ENCODE peak calls at places on chromosomes 16 and 17, in ten cellular contexts. One of them, this sample, is unnamed. For H3K4me1, the result is how much of the 10 kb centered on the place peaks cover.

GRCh38 chr17:49003557-49004511 is 6.6 kb downstream of the IGF2BP1 start:
- DNase-seq in adrenal gland: no peak
- DNase-seq in esophagus squamous epithelium: no peak
- DNase-seq in A549: no peak
- DNase-seq in tibial nerve: no peak
- DNase-seq in sigmoid colon: no peak
- DNase-seq in ovary: no peak
- DNase-seq in testis: no peak
- DNase-seq in HCT116: no peak
- DNase-seq in transverse colon: no peak
- DNase-seq in this sample: peak

GRCh38 chr17:3003401-3004149 is 59.8 kb downstream of the OR1D5 start:
- DNase-seq in adrenal gland: no peak
- DNase-seq in esophagus squamous epithelium: no peak
- DNase-seq in A549: no peak
- DNase-seq in tibial nerve: peak
- DNase-seq in sigmoid colon: peak
- DNase-seq in ovary: peak
- DNase-seq in testis: no peak
- DNase-seq in HCT116: no peak
- DNase-seq in transverse colon: peak
- DNase-seq in this sample: no peak

GRCh38 chr16:27640277-27640600 is 90.3 kb downstream of the KATNIP start:
- DNase-seq in adrenal gland: no peak
- DNase-seq in esophagus squamous epithelium: no peak
- DNase-seq in A549: no peak
- DNase-seq in tibial nerve: no peak
- DNase-seq in sigmoid colon: no peak
- DNase-seq in ovary: no peak
- DNase-seq in testis: no peak
- DNase-seq in HCT116: no peak
- DNase-seq in transverse colon: no peak
- DNase-seq in this sample: no peak

GRCh38 chr17:39605492-39606433 is 2.0 kb downstream of the NEUROD2 start:
- DNase-seq in adrenal gland: no peak
- DNase-seq in esophagus squamous epithelium: no peak
- DNase-seq in A549: no peak
- DNase-seq in tibial nerve: no peak
- DNase-seq in sigmoid colon: no peak
- DNase-seq in ovary: no peak
- DNase-seq in testis: no peak
- DNase-seq in HCT116: no peak
- DNase-seq in transverse colon: no peak
- DNase-seq in this sample: no peak

GRCh38 chr17:81593105-81593871 is 41.1 kb upstream of the FAAP100 start:
- DNase-seq in adrenal gland: no peak
- DNase-seq in esophagus squamous epithelium: no peak
- DNase-seq in A549: no peak
- DNase-seq in tibial nerve: no peak
- DNase-seq in sigmoid colon: no peak
- DNase-seq in ovary: no peak
- DNase-seq in testis: no peak
- DNase-seq in HCT116: no peak
- DNase-seq in transverse colon: no peak
- DNase-seq in this sample: no peak

GRCh38 chr16:583815-584591 is 5.9 kb upstream of the RAB40C start:
- DNase-seq in adrenal gland: no peak
- DNase-seq in esophagus squamous epithelium: no peak
- DNase-seq in A549: no peak
- DNase-seq in tibial nerve: no peak
- DNase-seq in sigmoid colon: no peak
- DNase-seq in ovary: peak
- DNase-seq in testis: no peak
- DNase-seq in HCT116: no peak
- DNase-seq in transverse colon: no peak
- DNase-seq in this sample: no peak

GRCh38 chr17:12296120-12296727 is 275.5 kb downstream of the MAP2K4 start:
- DNase-seq in adrenal gland: no peak
- DNase-seq in esophagus squamous epithelium: no peak
- DNase-seq in A549: no peak
- DNase-seq in tibial nerve: no peak
- DNase-seq in sigmoid colon: no peak
- DNase-seq in ovary: no peak
- DNase-seq in testis: no peak
- DNase-seq in HCT116: no peak
- DNase-seq in transverse colon: no peak
- DNase-seq in this sample: no peak

GRCh38 chr17:50028207-50029120 is 27.4 kb upstream of the ITGA3 start:
- DNase-seq in adrenal gland: peak
- DNase-seq in esophagus squamous epithelium: no peak
- DNase-seq in A549: peak
- DNase-seq in tibial nerve: no peak
- DNase-seq in sigmoid colon: no peak
- DNase-seq in ovary: no peak
- DNase-seq in testis: no peak
- DNase-seq in HCT116: no peak
- DNase-seq in transverse colon: no peak
- DNase-seq in this sample: no peak

GRCh38 chr16:75458439-75458838 is 6.0 kb downstream of the TMEM170A start:
- DNase-seq in adrenal gland: no peak
- DNase-seq in esophagus squamous epithelium: no peak
- DNase-seq in A549: no peak
- DNase-seq in tibial nerve: no peak
- DNase-seq in sigmoid colon: no peak
- DNase-seq in ovary: no peak
- DNase-seq in testis: no peak
- DNase-seq in HCT116: no peak
- DNase-seq in transverse colon: no peak
- DNase-seq in this sample: no peak

GRCh38 chr17:951388-952132 is 28.0 kb downstream of the NXN start:
- DNase-seq in adrenal gland: peak
- DNase-seq in esophagus squamous epithelium: no peak
- DNase-seq in A549: peak
- DNase-seq in tibial nerve: no peak
- DNase-seq in sigmoid colon: peak
- DNase-seq in ovary: no peak
- DNase-seq in testis: no peak
- DNase-seq in HCT116: no peak
- DNase-seq in transverse colon: peak
- DNase-seq in this sample: no peak

DNA sequence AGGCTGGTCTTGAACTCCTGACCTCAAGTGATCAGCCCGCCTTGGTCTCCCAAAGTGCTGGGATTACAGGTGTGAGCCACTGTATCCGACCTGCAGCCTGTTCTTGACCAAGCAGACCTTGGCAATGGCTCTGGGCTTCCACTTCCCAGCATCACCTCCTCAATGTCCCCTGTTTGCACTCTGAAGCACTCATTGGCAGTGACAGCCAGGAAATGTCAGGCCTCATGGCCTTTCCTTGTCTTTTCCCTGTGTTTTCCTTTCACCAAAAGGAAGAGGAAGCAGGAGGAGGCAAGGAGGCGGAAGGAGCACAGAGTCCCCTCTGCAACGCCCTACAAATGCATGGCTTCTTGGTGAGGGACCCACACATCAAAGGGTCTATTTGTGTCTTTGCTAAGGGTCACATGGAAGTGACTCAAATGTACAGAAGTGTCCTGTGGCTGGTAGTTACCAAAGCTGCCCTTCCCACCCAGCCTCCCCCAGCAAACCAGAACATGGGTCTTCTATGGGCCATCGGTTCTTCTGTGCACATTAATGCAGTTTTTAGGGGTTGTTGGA is 61.0 kb downstream of the WIPI1 start:
- DNase-seq in adrenal gland: no peak
- DNase-seq in esophagus squamous epithelium: no peak
- DNase-seq in A549: no peak
- DNase-seq in tibial nerve: no peak
- DNase-seq in sigmoid colon: peak
- DNase-seq in ovary: no peak
- DNase-seq in testis: no peak
- DNase-seq in HCT116: no peak
- DNase-seq in transverse colon: no peak
- DNase-seq in this sample: peak
- H3K4me1 ChIP-seq in adrenal gland: under half
- H3K4me1 ChIP-seq in esophagus squamous epithelium: under half
- H3K4me1 ChIP-seq in A549: under half
- H3K4me1 ChIP-seq in tibial nerve: under half
- H3K4me1 ChIP-seq in sigmoid colon: under half
- H3K4me1 ChIP-seq in ovary: under half
- H3K4me1 ChIP-seq in testis: under half
- H3K4me1 ChIP-seq in HCT116: under half
- H3K4me1 ChIP-seq in transverse colon: under half
- H3K4me1 ChIP-seq in this sample: under half

GRCh38 chr16:72962347-72962746 is 85.6 kb downstream of the ZFHX3 start:
- DNase-seq in adrenal gland: no peak
- DNase-seq in esophagus squamous epithelium: no peak
- DNase-seq in A549: no peak
- DNase-seq in tibial nerve: no peak
- DNase-seq in sigmoid colon: peak
- DNase-seq in ovary: no peak
- DNase-seq in testis: no peak
- DNase-seq in HCT116: no peak
- DNase-seq in transverse colon: no peak
- DNase-seq in this sample: no peak

GRCh38 chr16:72960101-72960500 is 87.8 kb downstream of the ZFHX3 start:
- DNase-seq in adrenal gland: no peak
- DNase-seq in esophagus squamous epithelium: no peak
- DNase-seq in A549: no peak
- DNase-seq in tibial nerve: no peak
- DNase-seq in sigmoid colon: no peak
- DNase-seq in ovary: no peak
- DNase-seq in testis: no peak
- DNase-seq in HCT116: no peak
- DNase-seq in transverse colon: no peak
- DNase-seq in this sample: no peak

GRCh38 chr16:72959301-72959996 is 88.5 kb downstream of the ZFHX3 start:
- DNase-seq in adrenal gland: no peak
- DNase-seq in esophagus squamous epithelium: no peak
- DNase-seq in A549: no peak
- DNase-seq in tibial nerve: no peak
- DNase-seq in sigmoid colon: peak
- DNase-seq in ovary: no peak
- DNase-seq in testis: no peak
- DNase-seq in HCT116: no peak
- DNase-seq in transverse colon: no peak
- DNase-seq in this sample: no peak

GRCh38 chr16:72961863-72962262 is 86.1 kb downstream of the ZFHX3 start:
- DNase-seq in adrenal gland: no peak
- DNase-seq in esophagus squamous epithelium: no peak
- DNase-seq in A549: no peak
- DNase-seq in tibial nerve: no peak
- DNase-seq in sigmoid colon: no peak
- DNase-seq in ovary: no peak
- DNase-seq in testis: no peak
- DNase-seq in HCT116: no peak
- DNase-seq in transverse colon: peak
- DNase-seq in this sample: no peak

GRCh38 chr16:72961115-72961832 is 86.7 kb downstream of the ZFHX3 start:
- DNase-seq in adrenal gland: no peak
- DNase-seq in esophagus squamous epithelium: no peak
- DNase-seq in A549: peak
- DNase-seq in tibial nerve: no peak
- DNase-seq in sigmoid colon: peak
- DNase-seq in ovary: no peak
- DNase-seq in testis: no peak
- DNase-seq in HCT116: no peak
- DNase-seq in transverse colon: no peak
- DNase-seq in this sample: no peak
- H3K4me3 ChIP-seq in adrenal gland: no peak
- H3K4me3 ChIP-seq in esophagus squamous epithelium: no peak
- H3K4me3 ChIP-seq in A549: no peak
- H3K4me3 ChIP-seq in tibial nerve: no peak
- H3K4me3 ChIP-seq in sigmoid colon: no peak
- H3K4me3 ChIP-seq in ovary: no peak
- H3K4me3 ChIP-seq in testis: no peak
- H3K4me3 ChIP-seq in HCT116: no peak
- H3K4me3 ChIP-seq in transverse colon: no peak
- H3K4me3 ChIP-seq in this sample: no peak

GRCh38 chr16:4309102-4309832 is 6.6 kb upstream of the GLIS2 start:
- DNase-seq in adrenal gland: no peak
- DNase-seq in esophagus squamous epithelium: no peak
- DNase-seq in A549: no peak
- DNase-seq in tibial nerve: no peak
- DNase-seq in sigmoid colon: no peak
- DNase-seq in ovary: no peak
- DNase-seq in testis: no peak
- DNase-seq in HCT116: no peak
- DNase-seq in transverse colon: no peak
- DNase-seq in this sample: no peak

GRCh38 chr16:4303973-4304372 is 11.9 kb upstream of the GLIS2 start:
- DNase-seq in adrenal gland: no peak
- DNase-seq in esophagus squamous epithelium: no peak
- DNase-seq in A549: no peak
- DNase-seq in tibial nerve: no peak
- DNase-seq in sigmoid colon: no peak
- DNase-seq in ovary: no peak
- DNase-seq in testis: no peak
- DNase-seq in HCT116: no peak
- DNase-seq in transverse colon: no peak
- DNase-seq in this sample: no peak

GRCh38 chr16:4306439-4307214 is 9.2 kb upstream of the GLIS2 start:
- DNase-seq in adrenal gland: no peak
- DNase-seq in esophagus squamous epithelium: no peak
- DNase-seq in A549: no peak
- DNase-seq in tibial nerve: no peak
- DNase-seq in sigmoid colon: peak
- DNase-seq in ovary: no peak
- DNase-seq in testis: no peak
- DNase-seq in HCT116: no peak
- DNase-seq in transverse colon: no peak
- DNase-seq in this sample: no peak

GRCh38 chr16:4309833-4310266 is 6.0 kb upstream of the GLIS2 start:
- DNase-seq in adrenal gland: peak
- DNase-seq in esophagus squamous epithelium: no peak
- DNase-seq in A549: peak
- DNase-seq in tibial nerve: peak
- DNase-seq in sigmoid colon: peak
- DNase-seq in ovary: no peak
- DNase-seq in testis: peak
- DNase-seq in HCT116: peak
- DNase-seq in transverse colon: peak
- DNase-seq in this sample: no peak

GRCh38 chr16:4307215-4308037 is 8.4 kb upstream of the GLIS2 start:
- DNase-seq in adrenal gland: peak
- DNase-seq in esophagus squamous epithelium: peak
- DNase-seq in A549: peak
- DNase-seq in tibial nerve: peak
- DNase-seq in sigmoid colon: peak
- DNase-seq in ovary: peak
- DNase-seq in testis: peak
- DNase-seq in HCT116: peak
- DNase-seq in transverse colon: peak
- DNase-seq in this sample: peak
- TF ChIP-seq POLR2A in adrenal gland: peak
- TF ChIP-seq POLR2A in esophagus squamous epithelium: no peak
- TF ChIP-seq POLR2A in A549: peak
- TF ChIP-seq POLR2A in tibial nerve: peak
- TF ChIP-seq POLR2A in sigmoid colon: no peak
- TF ChIP-seq POLR2A in ovary: no peak
- TF ChIP-seq POLR2A in testis: no peak
- TF ChIP-seq POLR2A in HCT116: peak
- TF ChIP-seq POLR2A in transverse colon: peak
- TF ChIP-seq POLR2A in this sample: no peak

GRCh38 chr16:85607331-85607765 is 5.8 kb upstream of the GSE1 start:
- DNase-seq in adrenal gland: no peak
- DNase-seq in esophagus squamous epithelium: no peak
- DNase-seq in A549: no peak
- DNase-seq in tibial nerve: no peak
- DNase-seq in sigmoid colon: no peak
- DNase-seq in ovary: no peak
- DNase-seq in testis: no peak
- DNase-seq in HCT116: no peak
- DNase-seq in transverse colon: peak
- DNase-seq in this sample: no peak
- H3K4me1 ChIP-seq in adrenal gland: under half
- H3K4me1 ChIP-seq in esophagus squamous epithelium: under half
- H3K4me1 ChIP-seq in A549: under half
- H3K4me1 ChIP-seq in tibial nerve: under half
- H3K4me1 ChIP-seq in sigmoid colon: half or more
- H3K4me1 ChIP-seq in ovary: under half
- H3K4me1 ChIP-seq in testis: half or more
- H3K4me1 ChIP-seq in HCT116: under half
- H3K4me1 ChIP-seq in transverse colon: under half
- H3K4me1 ChIP-seq in this sample: half or more